ENCODE peak calls at places on chromosomes 1 and 21, in eight cellular contexts. E is neural crest cell; U is AG08395; W is T-helper 2 cell; M is NCI-H1417; X is AG09319; H is RCC 7860; C is stimulated activated CD8-positive, alpha-beta memory T cell treated with anti-CD3 and anti-CD28 coated beads, Interleukin-2, amount 100 ng/mL, for 1 hour. K is an unnamed sample.

GRCh38 chr1:175182347-175182746 is 10.2 kb downstream of the KIAA0040 start:
- DNase-seq in E (no peak), U (no peak), W (no peak), M (no peak), X (no peak), H (no peak), C (no peak), K (no peak)

GRCh38 chr21:24147674-24148073 is 1459.6 kb downstream of the MRPL39 start:
- DNase-seq in E (no peak), U (no peak), W (no peak), M (no peak), X (no peak), H (no peak), C (no peak), K (no peak)

GRCh38 chr1:38028671-38029070 is 16.1 kb downstream of the UTP11 start:
- DNase-seq in E (no peak), U (no peak), W (no peak), M (no peak), X (no peak), H (no peak), C (no peak), K (no peak)

GRCh38 chr1:86419277-86419903 is 4.6 kb upstream of the CLCA2 start:
- DNase-seq in E (no peak), U (peak), W (no peak), M (peak), X (no peak), H (no peak), C (no peak), K (peak)

GRCh38 chr1:37875833-37876232 is 16.4 kb upstream of the MTF1 start:
- DNase-seq in E (no peak), U (no peak), W (no peak), M (no peak), X (no peak), H (no peak), C (no peak), K (no peak)

GRCh38 chr1:58779837-58780585 is 3.8 kb downstream of the JUN start:
- DNase-seq in E (no peak), U (peak), W (no peak), M (peak), X (no peak), H (peak), C (no peak), K (no peak)

GRCh38 chr1:204567067-204567466 is 50.9 kb downstream of the MDM4 start:
- DNase-seq in E (no peak), U (no peak), W (no peak), M (no peak), X (no peak), H (no peak), C (no peak), K (no peak)

GRCh38 chr1:198679535-198680173 is 40.8 kb downstream of the PTPRC start:
- DNase-seq in E (no peak), U (no peak), W (no peak), M (no peak), X (no peak), H (no peak), C (no peak), K (peak)

GRCh38 chr1:247330548-247331171 is 1.0 kb downstream of the ZNF496 start:
- DNase-seq in E (no peak), U (no peak), W (no peak), M (no peak), X (no peak), H (no peak), C (no peak), K (no peak)

GRCh38 chr1:198106007-198106406 is 50.8 kb upstream of the NEK7 start:
- DNase-seq in E (no peak), U (no peak), W (no peak), M (no peak), X (no peak), H (no peak), C (no peak), K (no peak)

GRCh38 chr1:214404154-214404553 is 123.2 kb downstream of the SMYD2 start:
- DNase-seq in E (no peak), U (peak), W (no peak), M (no peak), X (no peak), H (peak), C (no peak), K (no peak)

GRCh38 chr21:41861987-41862386 is 17.2 kb downstream of the PRDM15 start:
- DNase-seq in E (no peak), U (no peak), W (no peak), M (no peak), X (no peak), H (no peak), C (no peak), K (no peak)

GRCh38 chr1:93446837-93447451 is 974 bp upstream of the FNBP1L start:
- DNase-seq in E (no peak), U (no peak), W (no peak), M (peak), X (no peak), H (no peak), C (no peak), K (no peak)

GRCh38 chr1:90925928-90926869 is 95.6 kb downstream of the ZNF644 start:
- DNase-seq in E (no peak), U (peak), W (no peak), M (no peak), X (peak), H (peak), C (no peak), K (no peak)

GRCh38 chr21:38219049-38219628 is 37.7 kb upstream of the KCNJ15 start:
- DNase-seq in E (peak), U (peak), W (peak), M (peak), X (peak), H (peak), C (peak), K (peak)

GRCh38 chr1:53061123-53061858 is 722 bp upstream of the PODN start:
- DNase-seq in E (no peak), U (peak), W (no peak), M (no peak), X (no peak), H (no peak), C (no peak), K (no peak)

GRCh38 chr1:2404890-2405511 is 7.4 kb downstream of the PEX10 start:
- DNase-seq in E (no peak), U (no peak), W (no peak), M (no peak), X (no peak), H (no peak), C (no peak), K (no peak)

GRCh38 chr21:21101911-21102310 is 103.7 kb downstream of the NCAM2 start:
- DNase-seq in E (peak), U (no peak), W (no peak), M (peak), X (no peak), H (no peak), C (no peak), K (no peak)

GRCh38 chr1:209585672-209586071 is 2.2 kb downstream of the CAMK1G start:
- DNase-seq in E (peak), U (peak), W (no peak), M (peak), X (peak), H (no peak), C (no peak), K (no peak)

GRCh38 chr1:218390625-218391024 is 45.5 kb downstream of the TGFB2 start:
- DNase-seq in E (no peak), U (no peak), W (no peak), M (peak), X (no peak), H (no peak), C (no peak), K (no peak)

GRCh38 chr1:64090436-64090835 is 113.0 kb upstream of the UBE2U start:
- DNase-seq in E (no peak), U (no peak), W (no peak), M (no peak), X (no peak), H (no peak), C (no peak), K (no peak)

GRCh38 chr1:47449702-47450552 is 12.1 kb downstream of the FOXD2 start:
- DNase-seq in E (no peak), U (peak), W (no peak), M (no peak), X (no peak), H (no peak), C (no peak), K (no peak)

GRCh38 chr1:17798011-17798410 is 42.9 kb downstream of the ACTL8 start:
- DNase-seq in E (no peak), U (no peak), W (no peak), M (no peak), X (no peak), H (no peak), C (no peak), K (no peak)

GRCh38 chr1:84303154-84303830 is 1.8 kb downstream of the SAMD13 start:
- DNase-seq in E (no peak), U (no peak), W (no peak), M (peak), X (no peak), H (no peak), C (no peak), K (no peak)

GRCh38 chr1:175343945-175344344 is 151.4 kb upstream of the KIAA0040 start:
- DNase-seq in E (no peak), U (no peak), W (no peak), M (no peak), X (no peak), H (no peak), C (no peak), K (no peak)

GRCh38 chr1:40313958-40314720 is 2.9 kb downstream of the COL9A2 start:
- DNase-seq in E (no peak), U (no peak), W (no peak), M (no peak), X (no peak), H (no peak), C (no peak), K (no peak)

GRCh38 chr1:13469343-13469742 is 44.5 kb downstream of the LRRC38 start:
- DNase-seq in E (peak), U (no peak), W (no peak), M (peak), X (no peak), H (no peak), C (no peak), K (no peak)

GRCh38 chr1:31413405-31414005 is 492 bp downstream of the SERINC2 start:
- DNase-seq in E (peak), U (peak), W (no peak), M (peak), X (no peak), H (peak), C (no peak), K (no peak)

GRCh38 chr1:100358210-100358609 is 5.9 kb downstream of the CDC14A start:
- DNase-seq in E (no peak), U (no peak), W (no peak), M (no peak), X (no peak), H (no peak), C (no peak), K (no peak)

GRCh38 chr1:232327296-232327695 is 302.6 kb downstream of the SIPA1L2 start:
- DNase-seq in E (no peak), U (no peak), W (no peak), M (peak), X (no peak), H (no peak), C (no peak), K (no peak)

GRCh38 chr1:32798679-32799416 is 18.3 kb downstream of the YARS1 start:
- DNase-seq in E (no peak), U (no peak), W (no peak), M (no peak), X (no peak), H (no peak), C (no peak), K (peak)

GRCh38 chr1:25573591-25573930 is 30.2 kb downstream of the LDLRAP1 start:
- DNase-seq in E (no peak), U (no peak), W (no peak), M (peak), X (no peak), H (no peak), C (no peak), K (no peak)

GRCh38 chr1:25955553-25955952 is 42.3 kb downstream of the PAFAH2 start:
- DNase-seq in E (no peak), U (no peak), W (no peak), M (no peak), X (no peak), H (no peak), C (no peak), K (no peak)

GRCh38 chr1:114338491-114338890 is 172.5 kb downstream of the TRIM33 start:
- DNase-seq in E (no peak), U (no peak), W (no peak), M (peak), X (no peak), H (no peak), C (no peak), K (no peak)

GRCh38 chr1:53446051-53446450 is 13.1 kb upstream of the DMRTB1 start:
- DNase-seq in E (no peak), U (no peak), W (no peak), M (no peak), X (no peak), H (no peak), C (no peak), K (no peak)